ENCODE peak calls at places on chromosomes 3 and 15, in four cellular contexts. L, R, V and K are unnamed samples.

GRCh38 chr15:26261413-26261812 is 398.3 kb upstream of the ATP10A start:
- DNase-seq in R (no peak), L (no peak), V (no peak), K (no peak)

GRCh38 chr15:68369931-68370767 is 61.8 kb downstream of the ITGA11 start:
- DNase-seq in L (no peak), V (no peak), R (no peak), K (no peak)

GRCh38 chr3:86954751-86955150 is 36.2 kb downstream of the VGLL3 start:
- DNase-seq in R (no peak), L (no peak), V (no peak), K (no peak)

GRCh38 chr3:38030126-38031021 is 932 bp upstream of the PLCD1 start:
- DNase-seq in R (no peak), L (no peak), V (no peak), K (no peak)

GRCh38 chr15:96889734-96890480 is 559.4 kb downstream of the NR2F2 start:
- DNase-seq in L (no peak), R (no peak), V (no peak), K (no peak)

GRCh38 chr3:189324538-189325138 is 152.9 kb downstream of the TPRG1 start:
- DNase-seq in R (no peak), L (no peak), V (no peak), K (no peak)

GRCh38 chr3:41199866-41200668 is 762 bp downstream of the CTNNB1 start:
- DNase-seq in R (peak; percentile 79), V (no peak), L (peak; percentile 53), K (peak; percentile 85)

GRCh38 chr3:177284383-177284881 is 87.2 kb upstream of the TBL1XR1 start:
- DNase-seq in L (peak; percentile 67), R (peak; percentile 64), V (peak; percentile 75), K (no peak)

GRCh38 chr15:70259030-70259424 is 161.3 kb upstream of the TLE3 start:
- DNase-seq in V (no peak), L (no peak), R (peak; percentile 49), K (no peak)

GRCh38 chr15:67563961-67564570 is 21.6 kb downstream of the MAP2K5 start:
- DNase-seq in L (no peak), V (no peak), R (no peak), K (no peak)

GRCh38 chr15:36117394-36117793 is 462.0 kb upstream of the CDIN1 start:
- DNase-seq in L (no peak), V (no peak), R (no peak), K (no peak)

GRCh38 chr3:44722103-44722401 is 7.4 kb upstream of the ZNF501 start:
- DNase-seq in L (no peak), R (no peak), V (no peak), K (no peak)

GRCh38 chr3:14531856-14532395 is 8.2 kb downstream of the GRIP2 start:
- DNase-seq in V (no peak), L (no peak), R (no peak), K (no peak)

GRCh38 chr3:150145659-150146058 is 175.0 kb upstream of the PFN2 start:
- DNase-seq in V (no peak), L (no peak), R (no peak), K (no peak)

GRCh38 chr3:46693038-46693896 is at the start of gene ALS2CL:
- DNase-seq in L (peak; percentile 66), V (no peak), R (peak; percentile 97), K (peak; percentile 92)

GRCh38 chr3:97680210-97680609 is 84.3 kb upstream of the ARL6 start:
- DNase-seq in V (no peak), R (no peak), L (no peak), K (no peak)

GRCh38 chr3:20552605-20553275 is 366.7 kb upstream of the SGO1 start:
- DNase-seq in R (no peak), L (no peak), V (no peak), K (no peak)

GRCh38 chr15:66943456-66944095 is 121.8 kb upstream of the SMAD3 start:
- DNase-seq in R (no peak), L (no peak), V (no peak), K (no peak)

GRCh38 chr3:169162107-169162506 is 501.4 kb downstream of the MECOM start:
- DNase-seq in R (no peak), V (no peak), L (no peak), K (no peak)

GRCh38 chr15:67091073-67091965 is 25.9 kb downstream of the SMAD3 start:
- DNase-seq in R (peak; percentile 86), V (no peak), L (no peak), K (peak; percentile 81)

GRCh38 chr3:185984203-185984602 is 46.4 kb upstream of the TRA2B start:
- DNase-seq in R (no peak), L (no peak), V (no peak), K (no peak)

GRCh38 chr15:52257734-52258062 is 37.9 kb downstream of the MYO5C start:
- DNase-seq in V (no peak), L (no peak), R (no peak), K (no peak)

GRCh38 chr3:24495334-24495994 is 814 bp upstream of the THRB start:
- DNase-seq in V (no peak), L (peak; percentile 67), R (peak; percentile 71), K (peak; percentile 63)

GRCh38 chr15:29825205-29825604 is 2.9 kb upstream of the TJP1 start:
- DNase-seq in R (no peak), V (no peak), L (no peak), K (no peak)

GRCh38 chr3:176147251-176147650 is 1050.0 kb downstream of the TBL1XR1 start:
- DNase-seq in L (no peak), R (no peak), V (no peak), K (no peak)

GRCh38 chr15:85771276-85771675 is 23.4 kb downstream of the KLHL25 start:
- DNase-seq in V (no peak), R (no peak), L (no peak), K (no peak)

GRCh38 chr3:171192176-171192854 is 165.8 kb upstream of the SLC2A2 start:
- DNase-seq in V (no peak), R (peak; percentile 54), L (no peak), K (no peak)

GRCh38 chr15:48556159-48556897 is 89.2 kb downstream of the FBN1 start:
- DNase-seq in L (no peak), V (no peak), R (no peak), K (no peak)

GRCh38 chr3:46861293-46861995 is 1.8 kb downstream of the MYL3 start:
- DNase-seq in L (peak; percentile 8), R (no peak), V (no peak), K (no peak)

GRCh38 chr3:111333642-111334041 is 208.4 kb upstream of the CD96 start:
- DNase-seq in L (no peak), R (no peak), V (no peak), K (no peak)

GRCh38 chr15:98794211-98794610 is 145.9 kb downstream of the IGF1R start:
- DNase-seq in R (no peak), V (no peak), L (no peak), K (no peak)

GRCh38 chr3:17491601-17492000 is 250.8 kb downstream of the TBC1D5 start:
- DNase-seq in V (no peak), L (no peak), R (no peak), K (no peak)

GRCh38 chr3:139122221-139122581 is 77.5 kb upstream of the PRR23C start:
- DNase-seq in V (no peak), R (no peak), L (no peak), K (no peak)

GRCh38 chr3:74537164-74537563 is 77.3 kb downstream of the CNTN3 start:
- DNase-seq in L (no peak), R (no peak), V (no peak), K (no peak)

GRCh38 chr3:20080956-20081554 is 40.8 kb downstream of the KAT2B start:
- DNase-seq in V (no peak), R (peak; percentile 8), L (no peak), K (peak; percentile 50)

GRCh38 chr3:21729888-21730459 is 21.0 kb downstream of the ZNF385D start:
- DNase-seq in R (no peak), L (no peak), V (no peak), K (no peak)

DNA sequence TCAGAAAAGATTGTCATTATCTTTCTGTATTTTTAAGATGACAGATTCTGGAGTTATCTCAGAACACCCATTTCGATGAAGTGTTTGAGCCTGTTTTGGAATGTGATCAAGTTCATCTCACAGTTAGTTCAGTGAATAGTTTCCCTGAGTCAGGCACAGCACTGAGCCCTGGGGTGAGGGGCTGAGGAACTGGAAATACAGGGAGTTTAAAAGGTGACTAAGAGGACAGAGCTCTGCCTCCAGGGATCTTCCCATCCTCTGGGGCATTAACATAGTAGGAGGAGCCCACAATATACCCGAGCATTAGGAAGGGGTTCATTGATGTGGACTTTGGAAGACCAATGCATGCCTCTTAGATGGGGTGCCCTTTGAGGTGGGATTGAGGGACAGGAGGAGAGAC is 355.1 kb downstream of the CLSTN2 start:
- DNase-seq in R (no peak), L (no peak), V (no peak), K (no peak)
- TF ChIP-seq TEAD4 in R (no peak), L (no peak), V (no peak), K (no peak)

GRCh38 chr15:65512807-65513416 is 4.6 kb downstream of the DPP8 start:
- DNase-seq in L (no peak), V (no peak), R (no peak), K (no peak)
- TF ChIP-seq TEAD4 in L (no peak), V (no peak), R (no peak), K (no peak)

GRCh38 chr3:107965141-107965540 is 125.7 kb downstream of the CD47 start:
- DNase-seq in R (no peak), L (no peak), V (no peak), K (no peak)

GRCh38 chr3:107959767-107960166 is 131.1 kb downstream of the CD47 start:
- DNase-seq in V (no peak), R (no peak), L (no peak), K (no peak)

GRCh38 chr3:107962015-107962414 is 128.8 kb downstream of the CD47 start:
- DNase-seq in V (no peak), R (no peak), L (no peak), K (no peak)

GRCh38 chr3:107963581-107963980 is 127.2 kb downstream of the CD47 start:
- DNase-seq in R (no peak), L (no peak), V (no peak), K (no peak)

DNA sequence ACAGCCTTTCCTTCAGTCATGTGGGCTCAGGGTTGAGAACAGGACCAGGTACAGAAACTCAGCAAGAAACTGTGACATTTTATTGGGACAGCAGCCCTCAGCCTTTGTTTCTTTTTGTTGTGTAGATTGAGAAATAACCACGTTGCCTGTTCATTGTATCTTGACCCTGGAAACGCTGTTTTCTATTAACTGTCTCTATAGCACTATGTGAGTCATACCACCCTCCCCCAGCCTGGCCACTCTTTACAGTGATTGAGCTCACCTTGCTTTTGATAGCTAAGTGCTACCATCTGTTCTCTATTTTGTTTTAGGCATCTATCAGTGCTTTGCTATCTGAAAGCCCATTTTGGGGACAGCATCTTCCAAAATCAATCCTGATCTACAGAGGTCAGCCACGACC is 127.9 kb downstream of the CD47 start:
- DNase-seq in L (no peak), R (no peak), V (no peak), K (no peak)
- TF ChIP-seq TEAD4 in L (no peak), R (no peak), V (no peak), K (no peak)

DNA sequence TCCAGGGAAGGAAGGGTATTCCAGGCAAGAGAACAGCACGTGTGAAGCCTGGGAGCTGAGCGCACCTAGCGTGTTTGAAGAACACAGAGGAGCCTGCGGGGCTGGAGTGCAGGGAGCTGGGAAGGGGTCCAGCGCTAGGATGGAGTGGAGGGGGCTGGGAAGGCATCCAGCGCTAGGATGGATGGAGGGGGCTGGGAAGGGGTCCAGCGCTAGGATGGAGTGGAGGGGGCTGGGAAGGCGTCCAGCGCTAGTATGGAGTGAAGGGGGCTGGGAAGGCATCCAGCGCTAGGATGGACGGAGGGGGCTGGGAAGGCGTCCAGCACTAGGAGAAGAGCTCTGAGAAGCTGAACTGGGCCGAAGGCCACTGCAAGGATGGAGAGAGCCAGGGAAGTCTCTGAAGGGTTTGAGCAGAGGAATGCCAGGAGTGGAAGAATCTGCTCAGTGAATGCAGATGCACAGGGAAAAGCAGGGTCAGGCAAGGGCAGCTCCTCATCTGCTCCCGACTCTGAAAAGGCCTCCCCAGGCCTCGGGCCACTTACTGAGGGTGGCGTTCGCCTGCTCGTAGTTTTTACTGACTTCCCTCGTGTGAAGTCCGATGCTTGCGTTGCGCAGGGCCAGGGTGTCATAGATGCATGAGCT is 39.7 kb downstream of the MUC20 start:
- DNase-seq in L (no peak), V (no peak), R (no peak), K (no peak)
- TF ChIP-seq TEAD4 in L (no peak), V (no peak), R (no peak), K (no peak)